ENCODE peak calls at places on chromosomes 12 and 14, in nine cellular contexts. R is astrocyte; Q is NCI-H460; L is stromal cell of bone marrow; U is stimulated activated naive B cell treated with anti-CD40 and anti-IgM and Interleukin-4, amounts not matched to agents 10 μg/mL and 1 μg/mL and 100 μg/mL, for 72 hours; A is D341Med; Z is central memory CD4-positive, alpha-beta T cell; X is aorta; O is NCI-H1694. W is an unnamed sample.

GRCh38 chr14:50336428-50336827 is 24.3 kb downstream of the DMAC2L start:
- DNase-seq in L (no peak), X (no peak), U (no peak), R (no peak), A (no peak), Q (no peak), O (no peak), Z (no peak), W (no peak)

GRCh38 chr12:98741615-98742265 is 96.7 kb downstream of the APAF1 start:
- DNase-seq in Z (no peak), O (no peak), L (no peak), X (no peak), Q (no peak), A (no peak), U (no peak), R (no peak), W (peak; percentile 19)

GRCh38 chr14:61196792-61197191 is 84.3 kb downstream of the TMEM30B start:
- DNase-seq in Q (peak; percentile 44), A (no peak), U (no peak), Z (no peak), R (no peak), X (no peak), L (no peak), O (no peak), W (no peak)

GRCh38 chr12:4111010-4111409 is 162.6 kb upstream of the CCND2 start:
- DNase-seq in U (no peak), Q (no peak), O (no peak), A (no peak), X (no peak), R (no peak), Z (no peak), L (no peak), W (no peak)

GRCh38 chr14:77023001-77023996 is 5.2 kb downstream of the IRF2BPL start:
- DNase-seq in O (peak; percentile 77), Z (no peak), A (no peak), L (no peak), R (peak; percentile 64), U (no peak), X (no peak), Q (no peak), W (peak; percentile 38)

GRCh38 chr12:25252946-25253345 is 2.2 kb upstream of the KRAS start:
- DNase-seq in X (no peak), Q (no peak), Z (no peak), U (no peak), R (no peak), L (no peak), A (no peak), O (no peak), W (no peak)

GRCh38 chr14:85172290-85172689 is 357.7 kb upstream of the FLRT2 start:
- DNase-seq in X (no peak), O (no peak), U (no peak), A (no peak), R (no peak), Q (no peak), L (no peak), Z (no peak), W (no peak)

GRCh38 chr12:76340680-76341435 is 7.4 kb downstream of the BBS10 start:
- DNase-seq in R (no peak), L (no peak), A (no peak), Z (no peak), Q (no peak), X (no peak), U (no peak), O (no peak), W (peak; percentile 43)

GRCh38 chr14:88613552-88614010 is 50.7 kb downstream of the ZC3H14 start:
- DNase-seq in L (peak; percentile 44), Z (no peak), A (no peak), U (no peak), O (no peak), X (no peak), Q (no peak), R (peak; percentile 88), W (peak; percentile 53)

GRCh38 chr12:106584104-106585064 is 1.6 kb downstream of the RFX4 start:
- DNase-seq in R (no peak), O (no peak), X (no peak), A (peak; percentile 62), L (no peak), Z (no peak), Q (no peak), U (no peak), W (no peak)

GRCh38 chr12:56190695-56191155 is 1.4 kb upstream of the SMARCC2 start:
- DNase-seq in R (no peak), Z (no peak), O (no peak), Q (no peak), X (no peak), L (no peak), A (no peak), U (no peak), W (no peak)

GRCh38 chr14:96274122-96274910 is 18.3 kb downstream of the BDKRB1 start:
- DNase-seq in X (no peak), L (peak; percentile 61), A (no peak), Z (no peak), Q (no peak), O (no peak), R (peak; percentile 97), U (no peak), W (peak; percentile 97)

GRCh38 chr12:101051901-101052550 is 158.0 kb downstream of the SLC5A8 start:
- DNase-seq in A (no peak), O (peak; percentile 36), Z (no peak), X (peak; percentile 35), R (peak; percentile 97), Q (no peak), U (no peak), L (peak; percentile 76), W (peak; percentile 81)

GRCh38 chr12:119682635-119683340 is 14.9 kb downstream of the PRKAB1 start:
- DNase-seq in U (no peak), O (no peak), Q (no peak), Z (no peak), A (no peak), R (no peak), X (no peak), L (no peak), W (no peak)

GRCh38 chr14:53411110-53411509 is 258.0 kb upstream of the DDHD1 start:
- DNase-seq in Q (no peak), R (peak; percentile 91), A (no peak), L (no peak), X (no peak), Z (no peak), O (no peak), U (no peak), W (peak; percentile 94)

GRCh38 chr12:41966916-41967315 is 177.8 kb downstream of the GXYLT1 start:
- DNase-seq in Z (no peak), A (no peak), O (no peak), L (no peak), Q (no peak), R (no peak), X (no peak), U (no peak), W (no peak)